ENCODE peak calls at places on chromosomes 13 and 19, in six cellular contexts. I is MV-4-11; W is activated T-helper 9 cell treated with anti-CD3 and anti-CD28 coated beads, Interleukin-2, amount 50 U/mL, for 16 hours; O is GM03348; Y is NCI-H2081; K is sigmoid colon. G is an unnamed sample.
A peak's percentile ranks its signal among the peaks of the same experiment; 100 is the strongest.

GRCh38 chr19:10430505-10431253 is 10.3 kb downstream of the PDE4A start:
- DNase-seq in W (no peak), I (no peak), Y (no peak), K (peak; percentile 80), O (peak; percentile 95), G (no peak)

GRCh38 chr19:10929402-10929794 is 787 bp downstream of the TIMM29 start:
- DNase-seq in O (no peak), I (no peak), Y (no peak), W (no peak), K (no peak), G (no peak)

GRCh38 chr19:36489920-36490415 is 607 bp upstream of the ZNF566 start:
- DNase-seq in I (peak; percentile 90), W (peak; percentile 52), K (no peak), Y (peak; percentile 92), O (peak; percentile 93), G (peak; percentile 64)

GRCh38 chr19:1069009-1069779 is 2.2 kb downstream of the ARHGAP45 start:
- DNase-seq in K (no peak), Y (no peak), W (no peak), I (peak; percentile 98), O (no peak), G (no peak)

GRCh38 chr13:110137677-110138008 is 169.3 kb downstream of the COL4A1 start:
- DNase-seq in O (peak; percentile 38), I (no peak), W (no peak), K (no peak), Y (peak; percentile 81), G (peak; percentile 26)

GRCh38 chr19:15296353-15296752 is 36.0 kb downstream of the BRD4 start:
- DNase-seq in K (peak; percentile 82), W (no peak), O (no peak), I (no peak), Y (no peak), G (no peak)

GRCh38 chr19:49870309-49870901 is 3.0 kb upstream of the PNKP start:
- DNase-seq in K (peak; percentile 70), I (no peak), W (no peak), Y (no peak), O (no peak), G (no peak)

GRCh38 chr13:45278096-45278645 is 62.8 kb downstream of the TPT1 start:
- DNase-seq in O (no peak), I (no peak), W (no peak), K (no peak), Y (no peak), G (no peak)

GRCh38 chr13:44855860-44856259 is 133.4 kb downstream of the NUFIP1 start:
- DNase-seq in K (no peak), O (no peak), W (no peak), I (no peak), Y (no peak), G (no peak)

GRCh38 chr19:45451181-45451849 is 16.5 kb upstream of the FOSB start:
- DNase-seq in Y (no peak), I (peak; percentile 60), K (peak; percentile 83), W (no peak), O (peak; percentile 51), G (no peak)

GRCh38 chr19:35041548-35042055 is at the start of gene HPN:
- DNase-seq in K (no peak), W (no peak), Y (no peak), I (no peak), O (no peak), G (no peak)

GRCh38 chr19:15107056-15108010 is at the start of gene SYDE1:
- DNase-seq in I (no peak), K (peak; percentile 80), Y (no peak), W (no peak), O (peak; percentile 96), G (no peak)

GRCh38 chr19:4606921-4607678 is 32.2 kb upstream of the TNFAIP8L1 start:
- DNase-seq in K (no peak), O (no peak), I (no peak), Y (peak; percentile 87), W (no peak), G (no peak)

GRCh38 chr13:109720758-109721184 is 65.6 kb downstream of the IRS2 start:
- DNase-seq in I (no peak), O (no peak), W (no peak), Y (peak; percentile 46), K (no peak), G (no peak)

GRCh38 chr13:111542530-111543341 is 222.3 kb downstream of the TEX29 start:
- DNase-seq in I (no peak), W (no peak), K (no peak), Y (no peak), O (no peak), G (no peak)

GRCh38 chr13:92590503-92590908 is 636.1 kb upstream of the GPC6 start:
- DNase-seq in I (no peak), O (no peak), W (no peak), K (no peak), Y (no peak), G (no peak)

GRCh38 chr19:38898788-38899446 is 501 bp downstream of the SIRT2 start:
- DNase-seq in I (no peak), K (no peak), O (peak; percentile 40), W (no peak), Y (no peak), G (no peak)

GRCh38 chr13:96816874-96817273 is 177.4 kb downstream of the OXGR1 start:
- DNase-seq in O (no peak), K (no peak), I (no peak), W (no peak), Y (no peak), G (no peak)

GRCh38 chr19:8526345-8527062 is 12.5 kb upstream of the ZNF414 start:
- DNase-seq in Y (peak; percentile 66), I (no peak), K (peak; percentile 95), W (no peak), O (peak; percentile 96), G (peak; percentile 57)

GRCh38 chr19:9885077-9885552 is 50.0 kb downstream of the PIN1 start:
- DNase-seq in K (no peak), I (no peak), W (no peak), O (peak; percentile 84), Y (no peak), G (no peak)

GRCh38 chr19:16359074-16359473 is 34.4 kb downstream of the KLF2 start:
- DNase-seq in W (no peak), O (no peak), I (no peak), Y (no peak), K (no peak), G (no peak)

GRCh38 chr13:113166681-113167080 is 8.2 kb downstream of the PROZ start:
- DNase-seq in Y (no peak), K (no peak), W (no peak), I (no peak), O (no peak), G (no peak)